ENCODE peak calls at places on chromosomes 16 and 17, in five cellular contexts. C is neural progenitor cell, T is heart left ventricle, M is tibial artery, S is WTC11. Z is an unnamed sample.
A peak's percentile ranks its signal among the peaks of the same experiment; 100 is the strongest.

GRCh38 chr17:64174686-64175456 is 44.9 kb upstream of the ERN1 start:
- DNase-seq in C (no peak), T (no peak), M (peak; percentile 72), S (no peak), Z (no peak)

GRCh38 chr16:89257757-89258465 is 40.4 kb downstream of the ZNF778 start:
- DNase-seq in C (no peak), T (no peak), M (no peak), S (no peak), Z (no peak)

GRCh38 chr17:6071528-6072065 is 1.4 kb downstream of the WSCD1 start:
- DNase-seq in C (no peak), T (no peak), M (no peak), S (no peak), Z (no peak)

GRCh38 chr17:33192961-33193911 is 99.9 kb downstream of the ASIC2 start:
- DNase-seq in C (peak; percentile 47), T (no peak), M (no peak), S (peak; percentile 21), Z (no peak)

GRCh38 chr16:77273815-77274214 is 74.6 kb downstream of the SYCE1L start:
- DNase-seq in C (no peak), T (no peak), M (no peak), S (no peak), Z (no peak)

GRCh38 chr17:43734376-43734775 is 24.2 kb downstream of the SOST start:
- DNase-seq in C (no peak), T (no peak), M (no peak), S (no peak), Z (no peak)

GRCh38 chr16:1530883-1531637 is 2.4 kb upstream of the TMEM204 start:
- DNase-seq in C (no peak), T (peak; percentile 64), M (peak; percentile 83), S (no peak), Z (no peak)

GRCh38 chr16:1788095-1788707 is 5.3 kb downstream of the IGFALS start:
- DNase-seq in C (no peak), T (peak; percentile 17), M (peak; percentile 56), S (no peak), Z (no peak)

GRCh38 chr17:80245566-80246265 is 14.9 kb upstream of the RNF213 start:
- DNase-seq in C (no peak), T (no peak), M (no peak), S (no peak), Z (no peak)

GRCh38 chr16:47018223-47018891 is 44.9 kb upstream of the DNAJA2 start:
- DNase-seq in C (peak; percentile 73), T (no peak), M (no peak), S (peak; percentile 56), Z (peak; percentile 54)

GRCh38 chr17:43327421-43327820 is 71.4 kb upstream of the ARL4D start:
- DNase-seq in C (no peak), T (no peak), M (no peak), S (no peak), Z (no peak)

GRCh38 chr17:48181653-48182052 is 74.1 kb downstream of the SNX11 start:
- DNase-seq in C (peak; percentile 60), T (no peak), M (no peak), S (peak; percentile 44), Z (no peak)

GRCh38 chr17:82297280-82297803 is 20.1 kb downstream of the CD7 start:
- DNase-seq in C (no peak), T (peak; percentile 78), M (peak; percentile 91), S (no peak), Z (peak; percentile 90)